ENCODE peak calls at places on chromosomes 16 and 17, in ten cellular contexts. F, G, Z, A, X, L, M, T, H and U are unnamed samples.
A peak's percentile ranks its signal among the peaks of the same experiment; 100 is the strongest.

GRCh38 chr17:40218006-40218739 is 931 bp upstream of the WIPF2 start:
- DNase-seq in X (no peak), M (no peak), Z (no peak), A (no peak), T (no peak), L (no peak), G (no peak), F (no peak), H (no peak), U (no peak)

GRCh38 chr16:21590287-21590686 is 9.1 kb upstream of the METTL9 start:
- DNase-seq in G (no peak), F (no peak), T (no peak), X (no peak), M (no peak), Z (no peak), A (no peak), L (no peak), H (no peak), U (no peak)

GRCh38 chr17:28033972-28034714 is 8.3 kb upstream of the NLK start:
- DNase-seq in X (no peak), A (no peak), F (no peak), Z (no peak), L (no peak), M (no peak), H (no peak), G (no peak), T (no peak), U (no peak)

GRCh38 chr16:3528406-3528805 is 27.6 kb downstream of the CLUAP1 start:
- DNase-seq in L (no peak), G (no peak), X (no peak), F (no peak), H (no peak), A (no peak), Z (no peak), M (no peak), T (no peak), U (no peak)

GRCh38 chr17:2749058-2749783 is at the start of gene CCDC92B:
- DNase-seq in T (no peak), H (no peak), F (peak; percentile 98), Z (peak; percentile 62), L (no peak), A (no peak), X (no peak), G (no peak), M (no peak), U (no peak)

GRCh38 chr17:55158439-55158838 is 106.3 kb upstream of the HLF start:
- DNase-seq in X (no peak), L (no peak), M (no peak), T (no peak), H (no peak), F (no peak), A (no peak), G (no peak), Z (no peak), U (no peak)

GRCh38 chr17:42881768-42882565 is 18.6 kb upstream of the G6PC1 start:
- DNase-seq in A (no peak), L (no peak), Z (no peak), T (no peak), M (no peak), G (no peak), H (no peak), F (no peak), X (no peak), U (no peak)

GRCh38 chr16:68236804-68237242 is 896 bp upstream of the ESRP2 start:
- DNase-seq in A (no peak), M (no peak), T (no peak), L (no peak), Z (no peak), H (no peak), X (peak; percentile 30), G (peak; percentile 38), F (no peak), U (no peak)

GRCh38 chr16:4142268-4142667 is 26.0 kb upstream of the ADCY9 start:
- DNase-seq in F (no peak), A (peak; percentile 75), M (peak; percentile 42), G (no peak), X (no peak), T (no peak), Z (no peak), L (no peak), H (no peak), U (no peak)

GRCh38 chr17:27319536-27320221 is 25.8 kb downstream of the WSB1 start:
- DNase-seq in A (no peak), X (peak; percentile 58), L (peak; percentile 92), H (peak; percentile 88), F (no peak), G (peak; percentile 68), T (no peak), Z (peak; percentile 39), M (no peak), U (peak; percentile 82)

DNA sequence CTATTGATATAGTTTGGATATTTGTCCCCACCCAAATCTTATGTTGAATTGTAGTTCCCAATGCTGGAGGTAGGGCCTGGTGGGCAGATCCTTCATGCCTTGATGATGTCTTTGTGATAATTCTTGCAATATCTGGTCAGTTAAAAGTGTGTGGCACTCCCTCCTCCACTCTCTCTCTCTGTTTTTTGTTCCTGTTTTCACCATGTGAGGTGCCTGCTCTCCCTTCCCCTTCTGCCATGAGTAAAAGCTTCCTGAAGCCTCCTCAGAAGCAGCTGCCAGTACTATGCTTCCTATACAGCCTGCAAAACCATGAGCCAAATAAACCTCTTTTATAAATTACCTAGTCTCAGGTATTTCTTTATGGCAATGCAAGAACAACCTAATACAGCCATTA is 47.3 kb downstream of the TOM1L2 start:
- DNase-seq in M (no peak), F (no peak), X (no peak), T (no peak), Z (no peak), H (no peak), A (no peak), L (no peak), G (no peak), U (no peak)
- H3K4me1 ChIP-seq in M (peaks cover under 1% of the 10 kb centered on the region), F (peaks cover 34% of the 10 kb centered on the region), X (peaks cover 8% of the 10 kb centered on the region), T (peaks cover 49% of the 10 kb centered on the region), Z (peaks cover 30% of the 10 kb centered on the region), H (peaks cover 28% of the 10 kb centered on the region), A (peaks cover 3% of the 10 kb centered on the region), L (peaks cover 69% of the 10 kb centered on the region), G (peaks cover 32% of the 10 kb centered on the region), U (peaks cover 28% of the 10 kb centered on the region)

DNA sequence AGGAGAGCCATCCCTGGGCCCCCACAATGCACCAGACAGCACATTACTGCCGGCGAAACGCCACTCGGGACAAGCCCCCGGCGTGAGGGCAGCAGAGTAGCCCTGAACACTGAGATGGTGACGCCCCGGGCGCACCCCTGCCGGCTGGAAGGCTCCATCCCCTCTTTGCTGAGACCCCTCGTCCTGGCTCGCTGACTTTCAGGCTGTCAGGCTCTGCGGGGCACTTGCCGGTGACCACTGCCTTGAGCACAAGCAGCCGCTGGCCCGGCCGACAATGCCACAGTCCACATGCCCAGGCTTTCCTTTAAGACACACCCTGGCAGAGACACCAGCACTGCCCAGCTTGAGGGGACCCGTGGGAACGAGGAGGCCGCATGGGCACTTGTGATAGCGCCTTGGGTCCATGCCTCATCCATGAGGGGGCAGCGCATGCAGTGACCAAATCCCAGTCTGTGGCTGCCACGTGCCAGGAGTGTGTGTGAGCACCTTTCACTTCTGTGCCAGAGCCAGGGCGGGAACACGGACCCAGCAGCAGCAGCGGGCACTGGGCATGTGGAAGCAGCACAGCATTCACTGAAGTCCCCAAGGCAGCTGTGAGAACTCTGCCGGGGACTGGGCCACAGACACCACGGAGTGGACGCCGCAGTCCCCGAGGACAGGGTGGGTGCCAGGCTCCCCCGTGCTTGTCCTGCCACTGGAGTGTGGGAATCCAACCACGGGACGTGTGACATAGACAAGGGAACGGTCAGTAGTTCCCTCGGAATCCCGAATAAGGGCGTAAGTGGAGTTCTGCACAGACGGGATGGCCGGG is 24.5 kb downstream of the NDUFAF8 start:
- DNase-seq in X (no peak), G (no peak), M (no peak), Z (no peak), H (no peak), F (no peak), T (no peak), L (no peak), A (no peak), U (no peak)
- TF ChIP-seq POLR2AphosphoS5 in X (no peak), G (no peak), M (no peak), Z (no peak), H (no peak), F (no peak), T (no peak), L (no peak), A (no peak), U (no peak)

DNA sequence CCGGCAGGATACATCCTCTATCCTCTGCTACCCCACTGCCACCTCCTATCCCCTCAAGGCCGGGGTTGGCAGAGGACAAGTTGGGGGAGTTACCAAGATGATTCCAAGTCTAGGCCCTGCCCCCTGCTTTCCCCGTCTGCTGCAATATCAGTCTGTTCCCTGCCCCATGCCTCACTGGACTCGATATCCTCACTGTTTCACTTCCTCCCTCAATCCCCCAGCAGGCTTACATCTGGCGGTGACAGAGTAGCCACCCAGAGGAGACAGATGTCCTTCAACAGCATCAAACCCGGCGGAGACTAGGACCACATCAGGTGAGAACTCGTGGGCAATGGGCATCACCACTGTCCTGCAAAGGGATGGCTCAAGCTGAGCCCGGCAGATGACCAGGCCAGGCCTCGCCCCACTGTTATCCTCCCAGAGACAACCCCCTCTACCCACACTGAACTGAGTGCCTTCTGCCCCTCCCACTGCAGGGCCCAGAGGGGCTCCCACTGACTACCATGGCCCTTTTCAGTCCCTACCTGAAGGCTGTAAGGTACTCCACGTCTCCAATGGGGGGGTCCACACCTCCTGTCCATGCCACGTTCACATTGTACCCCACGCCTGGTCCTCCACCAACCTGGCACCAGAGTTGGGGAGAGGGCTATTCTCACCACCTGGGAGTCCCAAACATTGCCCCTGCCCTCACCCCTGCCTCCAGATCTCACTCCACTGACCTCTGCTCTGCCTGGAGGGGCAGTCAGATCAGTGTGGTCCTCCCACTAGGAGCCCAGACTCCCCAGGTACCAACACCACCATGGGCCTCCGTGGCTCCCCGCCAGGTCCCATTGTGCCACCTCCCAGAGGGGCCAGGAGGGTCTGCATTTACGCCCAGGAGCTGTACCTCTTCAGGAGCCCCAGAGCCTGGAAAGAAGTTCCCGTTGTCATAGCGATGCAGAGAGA is 9.6 kb downstream of the G6PC3 start:
- DNase-seq in Z (no peak), M (no peak), L (no peak), T (no peak), A (no peak), G (no peak), X (no peak), H (no peak), F (peak; percentile 16), U (peak; percentile 67)
- H3K36me3 ChIP-seq in Z (peaks cover 37% of the 10 kb centered on the region), M (peaks cover 17% of the 10 kb centered on the region), L (peaks cover 100% of the 10 kb centered on the region), T (peaks cover 14% of the 10 kb centered on the region), A (peaks cover 100% of the 10 kb centered on the region), G (peaks cover 26% of the 10 kb centered on the region), X (peaks cover 8% of the 10 kb centered on the region), H (peaks cover 97% of the 10 kb centered on the region), F (peaks cover 49% of the 10 kb centered on the region), U (peaks cover 24% of the 10 kb centered on the region)

GRCh38 chr17:56679767-56680422 is 86.4 kb downstream of the NOG start:
- DNase-seq in L (no peak), G (no peak), F (no peak), M (no peak), T (no peak), H (no peak), Z (no peak), X (no peak), A (no peak), U (no peak)
- H3K4me1 ChIP-seq in L (peaks cover 11% of the 10 kb centered on the region), G (peaks cover 9% of the 10 kb centered on the region), F (peaks cover 28% of the 10 kb centered on the region), M (peaks cover 6% of the 10 kb centered on the region), T (peaks cover 10% of the 10 kb centered on the region), H (peaks cover 9% of the 10 kb centered on the region), Z (peaks cover 2% of the 10 kb centered on the region), X (no peaks in the 10 kb centered on the region), A (peaks cover 9% of the 10 kb centered on the region), U (peaks cover 11% of the 10 kb centered on the region)

GRCh38 chr17:81511800-81512559 is 619 bp downstream of the ACTG1 start:
- DNase-seq in A (no peak), T (no peak), M (no peak), H (no peak), G (no peak), Z (no peak), L (no peak), F (no peak), X (no peak), U (no peak)
- TF ChIP-seq POLR2AphosphoS5 in A (no peak), T (peak; percentile 81), M (peak; percentile 91), H (no peak), G (no peak), Z (peak; percentile 96), L (no peak), F (peak; percentile 51), X (no peak), U (no peak)